ENCODE peak calls at places on chromosomes 13 and 19, in six cellular contexts. W is T-helper 1 cell; B is hepatic stellate cell; A is activated CD8-positive, alpha-beta memory T cell treated with anti-CD3 and anti-CD28 coated beads for 48 hours; U is head of caudate nucleus; D is renal cortical epithelial cell. Z is an unnamed sample.

GRCh38 chr19:13153627-13154240 is 3.5 kb downstream of the IER2 start:
- DNase-seq in W (no peak), B (peak), A (no peak), U (no peak), D (no peak), Z (peak)

GRCh38 chr13:61144834-61145593 is 270.6 kb downstream of the PCDH20 start:
- DNase-seq in W (no peak), B (no peak), A (no peak), U (no peak), D (no peak), Z (no peak)

GRCh38 chr19:55426042-55426441 is 17.1 kb downstream of the SHISA7 start:
- DNase-seq in W (no peak), B (no peak), A (no peak), U (no peak), D (no peak), Z (no peak)

GRCh38 chr19:10701955-10702307 is 692 bp downstream of the QTRT1 start:
- DNase-seq in W (no peak), B (peak), A (no peak), U (no peak), D (no peak), Z (no peak)

GRCh38 chr13:75299206-75299605 is 182.8 kb downstream of the TBC1D4 start:
- DNase-seq in W (no peak), B (no peak), A (no peak), U (no peak), D (no peak), Z (no peak)

GRCh38 chr13:76937416-76937815 is 10.9 kb upstream of the ACOD1 start:
- DNase-seq in W (no peak), B (peak), A (no peak), U (no peak), D (peak), Z (peak)

GRCh38 chr19:9309974-9310446 is 372 bp upstream of the ZNF699 start:
- DNase-seq in W (peak), B (peak), A (no peak), U (peak), D (no peak), Z (peak)

GRCh38 chr13:25778302-25778701 is 273.5 kb downstream of the SHISA2 start:
- DNase-seq in W (no peak), B (no peak), A (no peak), U (no peak), D (no peak), Z (no peak)

GRCh38 chr13:41668130-41668757 is 210.9 kb downstream of the RGCC start:
- DNase-seq in W (no peak), B (peak), A (no peak), U (peak), D (peak), Z (peak)

GRCh38 chr13:111346281-111346680 is 25.8 kb downstream of the TEX29 start:
- DNase-seq in W (no peak), B (no peak), A (no peak), U (no peak), D (no peak), Z (no peak)

Z was measured in adipocyte.